ENCODE peak calls at places on chromosomes 4 and X, in seven cellular contexts. L, A, P, X, Y, E and I are unnamed samples.

GRCh38 chr4:110631582-110632505 is 9.0 kb upstream of the PITX2 start:
- DNase-seq in L (peak), A (peak), P (peak), X (peak), Y (peak), E (peak), I (peak)

GRCh38 chr4:66777097-66777496 is 768.2 kb downstream of the CENPC start:
- DNase-seq in L (no peak), A (no peak), P (no peak), X (no peak), Y (no peak), E (no peak), I (no peak)

GRCh38 chr4:77193511-77194236 is 36.7 kb downstream of the CCNG2 start:
- DNase-seq in L (no peak), A (peak), P (no peak), X (peak), Y (no peak), E (peak), I (peak)

GRCh38 chr4:170030121-170030520 is 3.9 kb upstream of the MFAP3L start:
- DNase-seq in L (no peak), A (no peak), P (no peak), X (no peak), Y (no peak), E (no peak), I (no peak)

GRCh38 chr4:41009411-41009810 is 204.9 kb downstream of the APBB2 start:
- DNase-seq in L (peak), A (no peak), P (peak), X (no peak), Y (peak), E (no peak), I (no peak)

GRCh38 chr4:16875487-16875886 is 23.0 kb downstream of the LDB2 start:
- DNase-seq in L (no peak), A (no peak), P (peak), X (no peak), Y (no peak), E (no peak), I (no peak)

GRCh38 chrX:119272882-119273806 is 37.1 kb downstream of the PGRMC1 start:
- DNase-seq in L (no peak), A (no peak), P (peak), X (no peak), Y (no peak), E (peak), I (no peak)

GRCh38 chr4:161829631-161830030 is 334.2 kb downstream of the FSTL5 start:
- DNase-seq in L (no peak), A (no peak), P (no peak), X (no peak), Y (no peak), E (no peak), I (no peak)

GRCh38 chr4:55865228-55865806 is 11.9 kb downstream of the EXOC1 start:
- DNase-seq in L (no peak), A (no peak), P (peak), X (no peak), Y (no peak), E (no peak), I (no peak)

GRCh38 chr4:28723371-28723770 is 1862.7 kb downstream of the STIM2 start:
- DNase-seq in L (no peak), A (no peak), P (no peak), X (no peak), Y (no peak), E (no peak), I (no peak)

GRCh38 chr4:88661724-88662123 is 35.9 kb downstream of the NAP1L5 start:
- DNase-seq in L (no peak), A (no peak), P (peak), X (no peak), Y (no peak), E (no peak), I (no peak)

GRCh38 chrX:10832103-10832502 is 211.7 kb upstream of the MID1 start:
- DNase-seq in L (no peak), A (no peak), P (no peak), X (no peak), Y (no peak), E (no peak), I (no peak)

GRCh38 chrX:74492720-74493201 is 71.5 kb downstream of the SLC16A2 start:
- DNase-seq in L (no peak), A (no peak), P (no peak), X (no peak), Y (no peak), E (no peak), I (no peak)

GRCh38 chr4:109172301-109172700 is 130.2 kb downstream of the COL25A1 start:
- DNase-seq in L (no peak), A (no peak), P (no peak), X (no peak), Y (no peak), E (no peak), I (no peak)

GRCh38 chr4:2866160-2866861 is 22.7 kb downstream of the ADD1 start:
- DNase-seq in L (no peak), A (no peak), P (no peak), X (no peak), Y (no peak), E (no peak), I (no peak)

GRCh38 chr4:82217986-82218715 is 155.6 kb downstream of the HNRNPD start:
- DNase-seq in L (no peak), A (no peak), P (no peak), X (no peak), Y (no peak), E (no peak), I (no peak)

GRCh38 chr4:76977731-76978350 is 28.3 kb downstream of the SEPTIN11 start:
- DNase-seq in L (peak), A (no peak), P (peak), X (no peak), Y (no peak), E (no peak), I (no peak)

GRCh38 chrX:125681507-125681906 is 361.8 kb downstream of the TEX13C start:
- DNase-seq in L (no peak), A (no peak), P (no peak), X (no peak), Y (no peak), E (no peak), I (no peak)

GRCh38 chr4:146978641-146979040 is 33.0 kb upstream of the TTC29 start:
- DNase-seq in L (no peak), A (no peak), P (no peak), X (no peak), Y (no peak), E (no peak), I (no peak)

GRCh38 chrX:46279925-46280313 is 265.3 kb downstream of the ZNF674 start:
- DNase-seq in L (no peak), A (no peak), P (peak), X (no peak), Y (no peak), E (no peak), I (no peak)

GRCh38 chr4:107351196-107351595 is 315.1 kb upstream of the DKK2 start:
- DNase-seq in L (no peak), A (no peak), P (no peak), X (no peak), Y (no peak), E (no peak), I (no peak)

GRCh38 chrX:10327651-10328050 is 170.9 kb downstream of the CLCN4 start:
- DNase-seq in L (no peak), A (no peak), P (peak), X (no peak), Y (peak), E (no peak), I (no peak)

GRCh38 chr4:107213880-107214279 is 177.8 kb upstream of the DKK2 start:
- DNase-seq in L (no peak), A (no peak), P (peak), X (no peak), Y (no peak), E (no peak), I (no peak)

GRCh38 chr4:182074842-182075241 is 168.4 kb upstream of the TENM3 start:
- DNase-seq in L (no peak), A (no peak), P (no peak), X (no peak), Y (no peak), E (no peak), I (no peak)

GRCh38 chrX:135463937-135464336 is 42.2 kb downstream of the SMIM10L2A start:
- DNase-seq in L (no peak), A (no peak), P (peak), X (no peak), Y (no peak), E (no peak), I (no peak)

GRCh38 chr4:39539026-39539690 is 11.9 kb upstream of the UGDH start:
- DNase-seq in L (no peak), A (no peak), P (peak), X (no peak), Y (no peak), E (no peak), I (no peak)

GRCh38 chr4:962231-963208 is 10.8 kb downstream of the DGKQ start:
- DNase-seq in L (no peak), A (no peak), P (no peak), X (no peak), Y (no peak), E (peak), I (no peak)

GRCh38 chr4:154164931-154165839 is 326.4 kb downstream of the DCHS2 start:
- DNase-seq in L (peak), A (no peak), P (peak), X (peak), Y (no peak), E (no peak), I (no peak)

GRCh38 chr4:153676984-153677383 is 7.1 kb upstream of the TLR2 start:
- DNase-seq in L (peak), A (no peak), P (peak), X (no peak), Y (no peak), E (no peak), I (no peak)

GRCh38 chr4:13329340-13329850 is 154.7 kb downstream of the RAB28 start:
- DNase-seq in L (no peak), A (no peak), P (no peak), X (no peak), Y (no peak), E (no peak), I (no peak)

GRCh38 chr4:47493238-47494123 is 8.4 kb downstream of the ATP10D start:
- DNase-seq in L (no peak), A (no peak), P (no peak), X (no peak), Y (no peak), E (no peak), I (no peak)

GRCh38 chr4:60656171-60656570 is 544.0 kb upstream of the ADGRL3 start:
- DNase-seq in L (no peak), A (no peak), P (peak), X (no peak), Y (no peak), E (no peak), I (no peak)

GRCh38 chr4:9898596-9899345 is 117.3 kb downstream of the DRD5 start:
- DNase-seq in L (peak), A (peak), P (peak), X (peak), Y (peak), E (peak), I (peak)

GRCh38 chrX:153934473-153935325 is at the start of gene NAA10:
- DNase-seq in L (no peak), A (no peak), P (peak), X (peak), Y (peak), E (peak), I (peak)

GRCh38 chrX:107979534-107979933 is 2.6 kb downstream of the TEX13B start:
- DNase-seq in L (no peak), A (no peak), P (no peak), X (no peak), Y (no peak), E (no peak), I (no peak)

GRCh38 chrX:65894138-65894537 is 145.7 kb downstream of the VSIG4 start:
- DNase-seq in L (no peak), A (no peak), P (no peak), X (no peak), Y (no peak), E (no peak), I (no peak)

GRCh38 chr4:95181446-95182306 is 367.1 kb downstream of the UNC5C start:
- DNase-seq in L (no peak), A (no peak), P (peak), X (no peak), Y (no peak), E (no peak), I (no peak)

GRCh38 chrX:148192547-148192946 is 211.4 kb downstream of the FMR1NB start:
- DNase-seq in L (no peak), A (no peak), P (no peak), X (no peak), Y (no peak), E (no peak), I (no peak)

GRCh38 chrX:66163849-66164401 is at the start of gene HEPH:
- DNase-seq in L (no peak), A (no peak), P (peak), X (no peak), Y (no peak), E (no peak), I (no peak)

GRCh38 chrX:15350329-15350996 is 15.1 kb upstream of the PIGA start:
- DNase-seq in L (no peak), A (no peak), P (no peak), X (no peak), Y (no peak), E (no peak), I (no peak)

GRCh38 chr4:23819041-23819511 is 70.8 kb downstream of the PPARGC1A start:
- DNase-seq in L (no peak), A (no peak), P (peak), X (peak), Y (no peak), E (peak), I (no peak)
- H3K27ac ChIP-seq in L (no peak), A (no peak), P (peak), X (peak), Y (no peak), E (no peak), I (no peak)

GRCh38 chr4:87555751-87556619 is 26.8 kb upstream of the SPARCL1 start:
- DNase-seq in L (no peak), A (no peak), P (peak), X (no peak), Y (peak), E (peak), I (no peak)
- H3K27ac ChIP-seq in L (no peak), A (peak), P (no peak), X (no peak), Y (peak), E (peak), I (no peak)

GRCh38 chr4:126007142-126007541 is 692.4 kb downstream of the FAT4 start:
- DNase-seq in L (no peak), A (no peak), P (no peak), X (no peak), Y (no peak), E (no peak), I (no peak)
- H3K27ac ChIP-seq in L (no peak), A (no peak), P (no peak), X (no peak), Y (no peak), E (no peak), I (no peak)

GRCh38 chr4:15690020-15690809 is 8.6 kb downstream of the FAM200B start:
- DNase-seq in L (no peak), A (no peak), P (peak), X (no peak), Y (peak), E (no peak), I (no peak)
- H3K27ac ChIP-seq in L (no peak), A (peak), P (peak), X (no peak), Y (peak), E (no peak), I (peak)

GRCh38 chr4:103012594-103012993 is 6.9 kb downstream of the SLC9B1 start:
- DNase-seq in L (no peak), A (no peak), P (peak), X (no peak), Y (no peak), E (no peak), I (no peak)
- H3K27ac ChIP-seq in L (no peak), A (peak), P (no peak), X (peak), Y (no peak), E (peak), I (no peak)

GRCh38 chrX:13008189-13008533 is 33.3 kb downstream of the TMSB4X start:
- DNase-seq in L (no peak), A (no peak), P (peak), X (no peak), Y (no peak), E (no peak), I (no peak)
- H3K27ac ChIP-seq in L (peak), A (no peak), P (peak), X (no peak), Y (peak), E (no peak), I (no peak)

GRCh38 chr4:89753601-89754066 is 83.3 kb downstream of the SNCA start:
- DNase-seq in L (no peak), A (no peak), P (peak), X (no peak), Y (peak), E (no peak), I (no peak)
- H3K27ac ChIP-seq in L (peak), A (peak), P (peak), X (peak), Y (peak), E (no peak), I (no peak)